ENCODE peak calls at places on chromosomes 4 and X, in eight cellular contexts. R, K, D, Q, F, J, P and L are unnamed samples.

GRCh38 chrX:36916941-36917340 is 91.2 kb upstream of the FAM47C start:
- DNase-seq in R (no peak), K (no peak), D (no peak), Q (no peak), F (no peak), J (no peak), P (no peak), L (no peak)

GRCh38 chrX:40644821-40645358 is 2.5 kb downstream of the CXorf38 start:
- DNase-seq in R (peak; percentile 33), K (peak; percentile 57), D (peak; percentile 1), Q (peak; percentile 54), F (peak; percentile 20), J (peak; percentile 31), P (peak; percentile 74), L (peak; percentile 89)

GRCh38 chr4:4446434-4446833 is 59.5 kb downstream of the NSG1 start:
- DNase-seq in R (no peak), K (no peak), D (peak; percentile 31), Q (no peak), F (no peak), J (no peak), P (no peak), L (no peak)

GRCh38 chr4:115278830-115279229 is 165.4 kb upstream of the NDST4 start:
- DNase-seq in R (no peak), K (no peak), D (no peak), Q (no peak), F (no peak), J (no peak), P (no peak), L (no peak)

GRCh38 chr4:153451931-153452660 is 14.1 kb upstream of the TMEM131L start:
- DNase-seq in R (no peak), K (peak; percentile 49), D (no peak), Q (no peak), F (peak; percentile 5), J (no peak), P (peak; percentile 45), L (peak; percentile 63)

GRCh38 chrX:25083661-25084060 is 67.9 kb upstream of the ARX start:
- DNase-seq in R (no peak), K (no peak), D (no peak), Q (no peak), F (no peak), J (no peak), P (no peak), L (no peak)

GRCh38 chr4:92455956-92456355 is 152.2 kb downstream of the GRID2 start:
- DNase-seq in R (peak; percentile 4), K (no peak), D (no peak), Q (no peak), F (no peak), J (no peak), P (no peak), L (no peak)

GRCh38 chr4:142331646-142332045 is 514.5 kb downstream of the INPP4B start:
- DNase-seq in R (no peak), K (no peak), D (no peak), Q (no peak), F (no peak), J (no peak), P (no peak), L (no peak)

GRCh38 chr4:108644237-108644636 is 6.2 kb upstream of the OSTC start:
- DNase-seq in R (peak; percentile 87), K (no peak), D (no peak), Q (no peak), F (no peak), J (no peak), P (no peak), L (no peak)

GRCh38 chr4:38967260-38968095 is 64.7 kb downstream of the TMEM156 start:
- DNase-seq in R (peak; percentile 69), K (no peak), D (peak; percentile 32), Q (no peak), F (no peak), J (no peak), P (no peak), L (peak; percentile 19)

GRCh38 chrX:106931831-106932491 is 11.8 kb downstream of the CLDN2 start:
- DNase-seq in R (no peak), K (no peak), D (peak; percentile 31), Q (no peak), F (no peak), J (no peak), P (no peak), L (no peak)

GRCh38 chr4:184283659-184284335 is 66.1 kb upstream of the ENPP6 start:
- DNase-seq in R (no peak), K (no peak), D (no peak), Q (peak; percentile 71), F (peak; percentile 24), J (no peak), P (no peak), L (no peak)

GRCh38 chrX:130719399-130719798 is 183.6 kb downstream of the ENOX2 start:
- DNase-seq in R (no peak), K (no peak), D (no peak), Q (no peak), F (no peak), J (no peak), P (no peak), L (no peak)

GRCh38 chr4:76702440-76703122 is 195.4 kb downstream of the SOWAHB start:
- DNase-seq in R (no peak), K (no peak), D (no peak), Q (no peak), F (no peak), J (no peak), P (no peak), L (no peak)

GRCh38 chr4:16269742-16270522 is 43.7 kb upstream of the TAPT1 start:
- DNase-seq in R (no peak), K (peak; percentile 52), D (peak; percentile 39), Q (no peak), F (no peak), J (no peak), P (peak; percentile 91), L (peak; percentile 89)

GRCh38 chrX:66150188-66150587 is 13.9 kb upstream of the HEPH start:
- DNase-seq in R (no peak), K (no peak), D (no peak), Q (no peak), F (no peak), J (no peak), P (no peak), L (no peak)

GRCh38 chr4:7779194-7779768 is 160.4 kb downstream of the AFAP1 start:
- DNase-seq in R (peak; percentile 74), K (no peak), D (no peak), Q (no peak), F (no peak), J (no peak), P (no peak), L (no peak)

GRCh38 chr4:7978489-7978888 is 38.8 kb upstream of the AFAP1 start:
- DNase-seq in R (no peak), K (no peak), D (peak; percentile 97), Q (no peak), F (no peak), J (no peak), P (no peak), L (no peak)

GRCh38 chr4:183035726-183036415 is 63.2 kb upstream of the WWC2 start:
- DNase-seq in R (no peak), K (no peak), D (no peak), Q (no peak), F (no peak), J (no peak), P (no peak), L (no peak)

GRCh38 chr4:80094191-80094590 is 21.2 kb upstream of the ANTXR2 start:
- DNase-seq in R (no peak), K (no peak), D (no peak), Q (no peak), F (no peak), J (no peak), P (no peak), L (peak; percentile 15)

GRCh38 chrX:132748909-132749308 is 209.5 kb downstream of the HS6ST2 start:
- DNase-seq in R (no peak), K (no peak), D (no peak), Q (no peak), F (no peak), J (no peak), P (no peak), L (no peak)

GRCh38 chrX:69031971-69032391 is 133.3 kb downstream of the PJA1 start:
- DNase-seq in R (no peak), K (no peak), D (peak; percentile 45), Q (no peak), F (no peak), J (no peak), P (no peak), L (no peak)

GRCh38 chrX:150476183-150476699 is 92.2 kb upstream of the MTM1 start:
- DNase-seq in R (no peak), K (no peak), D (no peak), Q (no peak), F (no peak), J (no peak), P (peak; percentile 51), L (peak; percentile 27)

GRCh38 chr4:185710487-185710995 is 101.5 kb downstream of the SORBS2 start:
- DNase-seq in R (no peak), K (no peak), D (no peak), Q (no peak), F (no peak), J (no peak), P (no peak), L (no peak)

GRCh38 chr4:32884198-32884597 is 2164.0 kb downstream of the PCDH7 start:
- DNase-seq in R (no peak), K (no peak), D (no peak), Q (no peak), F (no peak), J (no peak), P (no peak), L (no peak)

GRCh38 chrX:15838017-15838416 is 16.6 kb downstream of the AP1S2 start:
- DNase-seq in R (peak; percentile 58), K (no peak), D (no peak), Q (peak; percentile 28), F (no peak), J (peak; percentile 20), P (peak; percentile 39), L (no peak)

GRCh38 chr4:132530846-132531245 is 618.2 kb upstream of the PCDH10 start:
- DNase-seq in R (no peak), K (no peak), D (no peak), Q (no peak), F (no peak), J (no peak), P (no peak), L (no peak)

GRCh38 chr4:7691992-7692391 is 247.7 kb downstream of the AFAP1 start:
- DNase-seq in R (no peak), K (peak; percentile 47), D (no peak), Q (no peak), F (no peak), J (no peak), P (no peak), L (no peak)

GRCh38 chr4:107896158-107896645 is 35.1 kb upstream of the CYP2U1 start:
- DNase-seq in R (no peak), K (no peak), D (peak; percentile 73), Q (no peak), F (no peak), J (no peak), P (no peak), L (no peak)

GRCh38 chrX:140034916-140035315 is 69.6 kb upstream of the CXorf66 start:
- DNase-seq in R (peak; percentile 56), K (no peak), D (no peak), Q (peak; percentile 0), F (no peak), J (no peak), P (peak; percentile 4), L (no peak)

GRCh38 chr4:139643042-139643895 is 22.4 kb upstream of the MGST2 start:
- DNase-seq in R (no peak), K (no peak), D (no peak), Q (no peak), F (no peak), J (no peak), P (no peak), L (peak; percentile 18)

GRCh38 chr4:76589872-76590846 is 155.1 kb downstream of the SHROOM3 start:
- DNase-seq in R (no peak), K (peak; percentile 81), D (peak; percentile 92), Q (no peak), F (no peak), J (no peak), P (no peak), L (no peak)

GRCh38 chr4:168221298-168221697 is 97.3 kb downstream of the DDX60 start:
- DNase-seq in R (no peak), K (no peak), D (no peak), Q (no peak), F (no peak), J (no peak), P (no peak), L (no peak)

GRCh38 chr4:164514765-164515164 is 239.2 kb upstream of the SMIM31 start:
- DNase-seq in R (no peak), K (no peak), D (no peak), Q (no peak), F (no peak), J (no peak), P (no peak), L (no peak)